ENCODE peak calls at places on chromosomes 11 and 22, in nine cellular contexts. One of them, this sample, is unnamed.

GRCh38 chr11:14974723-14975587 is 2.8 kb upstream of the CALCA start:
- DNase-seq in T follicular helper cell: peak
- DNase-seq in left cardiac atrium: peak
- DNase-seq in AG10803: peak
- DNase-seq in NCI-H446 treated with DMSO at 0.1 percent for 48 hours: no peak
- DNase-seq in astrocyte of the cerebellum: no peak
- DNase-seq in T-helper 2 cell: no peak
- DNase-seq in stimulated activated CD4-positive, alpha-beta T cell treated with anti-CD3 and anti-CD28 coated beads, Interleukin-4, amount 100 ng/mL, for 24 hours: peak
- DNase-seq in AG09309: no peak
- DNase-seq in this sample: peak

GRCh38 chr11:8480858-8481257 is 113.2 kb downstream of the STK33 start:
- DNase-seq in NCI-H446 treated with DMSO at 0.1 percent for 48 hours: no peak
- DNase-seq in AG10803: no peak
- DNase-seq in stimulated activated CD4-positive, alpha-beta T cell treated with anti-CD3 and anti-CD28 coated beads, Interleukin-4, amount 100 ng/mL, for 24 hours: no peak
- DNase-seq in T-helper 2 cell: no peak
- DNase-seq in astrocyte of the cerebellum: no peak
- DNase-seq in left cardiac atrium: no peak
- DNase-seq in T follicular helper cell: no peak
- DNase-seq in AG09309: no peak
- DNase-seq in this sample: no peak

GRCh38 chr11:33542921-33543320 is 157.7 kb downstream of the C11orf91 start:
- DNase-seq in AG10803: peak
- DNase-seq in NCI-H446 treated with DMSO at 0.1 percent for 48 hours: no peak
- DNase-seq in AG09309: no peak
- DNase-seq in T follicular helper cell: peak
- DNase-seq in T-helper 2 cell: no peak
- DNase-seq in left cardiac atrium: peak
- DNase-seq in astrocyte of the cerebellum: no peak
- DNase-seq in stimulated activated CD4-positive, alpha-beta T cell treated with anti-CD3 and anti-CD28 coated beads, Interleukin-4, amount 100 ng/mL, for 24 hours: peak
- DNase-seq in this sample: peak

GRCh38 chr11:103651341-103651998 is 385.0 kb upstream of the DDI1 start:
- DNase-seq in stimulated activated CD4-positive, alpha-beta T cell treated with anti-CD3 and anti-CD28 coated beads, Interleukin-4, amount 100 ng/mL, for 24 hours: no peak
- DNase-seq in T follicular helper cell: no peak
- DNase-seq in AG10803: no peak
- DNase-seq in AG09309: no peak
- DNase-seq in astrocyte of the cerebellum: no peak
- DNase-seq in T-helper 2 cell: no peak
- DNase-seq in left cardiac atrium: no peak
- DNase-seq in NCI-H446 treated with DMSO at 0.1 percent for 48 hours: no peak
- DNase-seq in this sample: no peak

GRCh38 chr11:109864161-109864661 is 229.0 kb upstream of the ZC3H12C start:
- DNase-seq in stimulated activated CD4-positive, alpha-beta T cell treated with anti-CD3 and anti-CD28 coated beads, Interleukin-4, amount 100 ng/mL, for 24 hours: no peak
- DNase-seq in NCI-H446 treated with DMSO at 0.1 percent for 48 hours: no peak
- DNase-seq in AG10803: peak
- DNase-seq in astrocyte of the cerebellum: peak
- DNase-seq in T follicular helper cell: no peak
- DNase-seq in T-helper 2 cell: no peak
- DNase-seq in left cardiac atrium: no peak
- DNase-seq in AG09309: no peak
- DNase-seq in this sample: no peak

GRCh38 chr11:120228794-120229384 is 11.1 kb upstream of the POU2F3 start:
- DNase-seq in NCI-H446 treated with DMSO at 0.1 percent for 48 hours: no peak
- DNase-seq in AG10803: no peak
- DNase-seq in stimulated activated CD4-positive, alpha-beta T cell treated with anti-CD3 and anti-CD28 coated beads, Interleukin-4, amount 100 ng/mL, for 24 hours: no peak
- DNase-seq in T-helper 2 cell: no peak
- DNase-seq in left cardiac atrium: no peak
- DNase-seq in astrocyte of the cerebellum: no peak
- DNase-seq in T follicular helper cell: no peak
- DNase-seq in AG09309: no peak
- DNase-seq in this sample: no peak

GRCh38 chr11:105181521-105181920 is 42.0 kb upstream of the CARD18 start:
- DNase-seq in T-helper 2 cell: no peak
- DNase-seq in astrocyte of the cerebellum: no peak
- DNase-seq in AG09309: no peak
- DNase-seq in stimulated activated CD4-positive, alpha-beta T cell treated with anti-CD3 and anti-CD28 coated beads, Interleukin-4, amount 100 ng/mL, for 24 hours: no peak
- DNase-seq in AG10803: peak
- DNase-seq in NCI-H446 treated with DMSO at 0.1 percent for 48 hours: no peak
- DNase-seq in left cardiac atrium: no peak
- DNase-seq in T follicular helper cell: no peak
- DNase-seq in this sample: no peak

GRCh38 chr11:14101388-14101787 is 138.9 kb downstream of the SPON1 start:
- DNase-seq in T-helper 2 cell: no peak
- DNase-seq in NCI-H446 treated with DMSO at 0.1 percent for 48 hours: no peak
- DNase-seq in left cardiac atrium: no peak
- DNase-seq in stimulated activated CD4-positive, alpha-beta T cell treated with anti-CD3 and anti-CD28 coated beads, Interleukin-4, amount 100 ng/mL, for 24 hours: no peak
- DNase-seq in AG09309: no peak
- DNase-seq in astrocyte of the cerebellum: no peak
- DNase-seq in T follicular helper cell: no peak
- DNase-seq in AG10803: no peak
- DNase-seq in this sample: no peak

GRCh38 chr22:27309713-27310112 is 491.8 kb downstream of the MN1 start:
- DNase-seq in stimulated activated CD4-positive, alpha-beta T cell treated with anti-CD3 and anti-CD28 coated beads, Interleukin-4, amount 100 ng/mL, for 24 hours: no peak
- DNase-seq in AG10803: peak
- DNase-seq in left cardiac atrium: no peak
- DNase-seq in AG09309: no peak
- DNase-seq in astrocyte of the cerebellum: no peak
- DNase-seq in NCI-H446 treated with DMSO at 0.1 percent for 48 hours: no peak
- DNase-seq in T follicular helper cell: no peak
- DNase-seq in T-helper 2 cell: no peak
- DNase-seq in this sample: no peak

GRCh38 chr11:78248903-78249302 is 60.2 kb downstream of the USP35 start:
- DNase-seq in astrocyte of the cerebellum: no peak
- DNase-seq in left cardiac atrium: no peak
- DNase-seq in AG09309: no peak
- DNase-seq in T follicular helper cell: no peak
- DNase-seq in stimulated activated CD4-positive, alpha-beta T cell treated with anti-CD3 and anti-CD28 coated beads, Interleukin-4, amount 100 ng/mL, for 24 hours: no peak
- DNase-seq in NCI-H446 treated with DMSO at 0.1 percent for 48 hours: no peak
- DNase-seq in AG10803: no peak
- DNase-seq in T-helper 2 cell: no peak
- DNase-seq in this sample: no peak

GRCh38 chr11:88103337-88104206 is 71.7 kb downstream of the RAB38 start:
- DNase-seq in T follicular helper cell: peak
- DNase-seq in astrocyte of the cerebellum: peak
- DNase-seq in stimulated activated CD4-positive, alpha-beta T cell treated with anti-CD3 and anti-CD28 coated beads, Interleukin-4, amount 100 ng/mL, for 24 hours: peak
- DNase-seq in NCI-H446 treated with DMSO at 0.1 percent for 48 hours: peak
- DNase-seq in left cardiac atrium: no peak
- DNase-seq in T-helper 2 cell: no peak
- DNase-seq in AG10803: peak
- DNase-seq in AG09309: no peak
- DNase-seq in this sample: peak

GRCh38 chr11:15390857-15391256 is 276.1 kb downstream of the INSC start:
- DNase-seq in T follicular helper cell: no peak
- DNase-seq in astrocyte of the cerebellum: no peak
- DNase-seq in T-helper 2 cell: no peak
- DNase-seq in NCI-H446 treated with DMSO at 0.1 percent for 48 hours: no peak
- DNase-seq in AG09309: no peak
- DNase-seq in AG10803: no peak
- DNase-seq in stimulated activated CD4-positive, alpha-beta T cell treated with anti-CD3 and anti-CD28 coated beads, Interleukin-4, amount 100 ng/mL, for 24 hours: no peak
- DNase-seq in left cardiac atrium: no peak
- DNase-seq in this sample: no peak

GRCh38 chr22:25002241-25002985 is 49.9 kb downstream of the KIAA1671 start:
- DNase-seq in astrocyte of the cerebellum: no peak
- DNase-seq in stimulated activated CD4-positive, alpha-beta T cell treated with anti-CD3 and anti-CD28 coated beads, Interleukin-4, amount 100 ng/mL, for 24 hours: no peak
- DNase-seq in T follicular helper cell: no peak
- DNase-seq in AG10803: no peak
- DNase-seq in AG09309: no peak
- DNase-seq in left cardiac atrium: no peak
- DNase-seq in NCI-H446 treated with DMSO at 0.1 percent for 48 hours: no peak
- DNase-seq in T-helper 2 cell: no peak
- DNase-seq in this sample: no peak

GRCh38 chr11:24531528-24531927 is 34.7 kb downstream of the LUZP2 start:
- DNase-seq in astrocyte of the cerebellum: no peak
- DNase-seq in AG09309: no peak
- DNase-seq in T follicular helper cell: no peak
- DNase-seq in NCI-H446 treated with DMSO at 0.1 percent for 48 hours: no peak
- DNase-seq in left cardiac atrium: no peak
- DNase-seq in AG10803: peak
- DNase-seq in T-helper 2 cell: no peak
- DNase-seq in stimulated activated CD4-positive, alpha-beta T cell treated with anti-CD3 and anti-CD28 coated beads, Interleukin-4, amount 100 ng/mL, for 24 hours: no peak
- DNase-seq in this sample: no peak

GRCh38 chr11:119741369-119742262 is 12.6 kb upstream of the NECTIN1 start:
- DNase-seq in AG09309: no peak
- DNase-seq in AG10803: no peak
- DNase-seq in T follicular helper cell: peak
- DNase-seq in stimulated activated CD4-positive, alpha-beta T cell treated with anti-CD3 and anti-CD28 coated beads, Interleukin-4, amount 100 ng/mL, for 24 hours: peak
- DNase-seq in astrocyte of the cerebellum: no peak
- DNase-seq in NCI-H446 treated with DMSO at 0.1 percent for 48 hours: no peak
- DNase-seq in T-helper 2 cell: peak
- DNase-seq in left cardiac atrium: peak
- DNase-seq in this sample: peak

This sample was measured in left kidney.